ENCODE peak calls at places on chromosome 22, in five cellular contexts. One of them, this sample, is unnamed.

GRCh38 chr22:45478108-45478771 is 24.4 kb upstream of the FBLN1 start:
- DNase-seq in SK-MEL-5: no peak
- DNase-seq in ACHN: no peak
- DNase-seq in IMR-90: peak; percentile 96
- DNase-seq in posterior cingulate gyrus: no peak
- DNase-seq in this sample: no peak

GRCh38 chr22:36991220-36991619 is 28.0 kb downstream of the TST start:
- DNase-seq in SK-MEL-5: no peak
- DNase-seq in ACHN: no peak
- DNase-seq in IMR-90: no peak
- DNase-seq in posterior cingulate gyrus: no peak
- DNase-seq in this sample: no peak

GRCh38 chr22:45008853-45009751 is 703 bp downstream of the PHF21B start:
- DNase-seq in SK-MEL-5: no peak
- DNase-seq in ACHN: peak; percentile 16
- DNase-seq in IMR-90: no peak
- DNase-seq in posterior cingulate gyrus: no peak
- DNase-seq in this sample: peak; percentile 47

GRCh38 chr22:17829691-17830040 is 55.4 kb upstream of the BID start:
- DNase-seq in SK-MEL-5: no peak
- DNase-seq in ACHN: no peak
- DNase-seq in IMR-90: peak; percentile 22
- DNase-seq in posterior cingulate gyrus: no peak
- DNase-seq in this sample: no peak

GRCh38 chr22:27241430-27242110 is 560.0 kb downstream of the MN1 start:
- DNase-seq in SK-MEL-5: no peak
- DNase-seq in ACHN: peak; percentile 43
- DNase-seq in IMR-90: no peak
- DNase-seq in posterior cingulate gyrus: peak; percentile 53
- DNase-seq in this sample: peak; percentile 62

GRCh38 chr22:27422442-27422841 is 379.1 kb downstream of the MN1 start:
- DNase-seq in SK-MEL-5: no peak
- DNase-seq in ACHN: no peak
- DNase-seq in IMR-90: no peak
- DNase-seq in posterior cingulate gyrus: no peak
- DNase-seq in this sample: no peak

GRCh38 chr22:24465975-24466374 is 29.2 kb upstream of the UPB1 start:
- DNase-seq in SK-MEL-5: no peak
- DNase-seq in ACHN: no peak
- DNase-seq in IMR-90: no peak
- DNase-seq in posterior cingulate gyrus: no peak
- DNase-seq in this sample: no peak

GRCh38 chr22:50148166-50148500 is 22.4 kb upstream of the PANX2 start:
- DNase-seq in SK-MEL-5: no peak
- DNase-seq in ACHN: no peak
- DNase-seq in IMR-90: no peak
- DNase-seq in posterior cingulate gyrus: no peak
- DNase-seq in this sample: no peak

GRCh38 chr22:25146906-25147754 is 52.5 kb upstream of the CRYBB3 start:
- DNase-seq in SK-MEL-5: no peak
- DNase-seq in ACHN: no peak
- DNase-seq in IMR-90: no peak
- DNase-seq in posterior cingulate gyrus: no peak
- DNase-seq in this sample: no peak

GRCh38 chr22:39622881-39623367 is 52.4 kb downstream of the CACNA1I start:
- DNase-seq in SK-MEL-5: peak; percentile 75
- DNase-seq in ACHN: peak; percentile 22
- DNase-seq in IMR-90: peak; percentile 9
- DNase-seq in posterior cingulate gyrus: no peak
- DNase-seq in this sample: peak; percentile 33

GRCh38 chr22:49780281-49780991 is 47.2 kb downstream of the BRD1 start:
- DNase-seq in SK-MEL-5: no peak
- DNase-seq in ACHN: no peak
- DNase-seq in IMR-90: no peak
- DNase-seq in posterior cingulate gyrus: peak; percentile 54
- DNase-seq in this sample: peak; percentile 64

GRCh38 chr22:45911601-45912271 is 65.2 kb downstream of the WNT7B start:
- DNase-seq in SK-MEL-5: no peak
- DNase-seq in ACHN: no peak
- DNase-seq in IMR-90: no peak
- DNase-seq in posterior cingulate gyrus: no peak
- DNase-seq in this sample: no peak

GRCh38 chr22:20027966-20028854 is 7.3 kb downstream of the TANGO2 start:
- DNase-seq in SK-MEL-5: peak; percentile 52
- DNase-seq in ACHN: peak; percentile 20
- DNase-seq in IMR-90: no peak
- DNase-seq in posterior cingulate gyrus: no peak
- DNase-seq in this sample: peak; percentile 1

GRCh38 chr22:35477911-35478582 is 62.6 kb upstream of the RASD2 start:
- DNase-seq in SK-MEL-5: peak; percentile 48
- DNase-seq in ACHN: peak; percentile 84
- DNase-seq in IMR-90: peak; percentile 91
- DNase-seq in posterior cingulate gyrus: no peak
- DNase-seq in this sample: no peak

GRCh38 chr22:32177221-32177765 is 18.2 kb upstream of the C22orf42 start:
- DNase-seq in SK-MEL-5: no peak
- DNase-seq in ACHN: no peak
- DNase-seq in IMR-90: no peak
- DNase-seq in posterior cingulate gyrus: no peak
- DNase-seq in this sample: no peak

GRCh38 chr22:44617828-44618227 is 84.2 kb upstream of the PRR5 start:
- DNase-seq in SK-MEL-5: no peak
- DNase-seq in ACHN: no peak
- DNase-seq in IMR-90: no peak
- DNase-seq in posterior cingulate gyrus: no peak
- DNase-seq in this sample: no peak

GRCh38 chr22:40024201-40025061 is 29.7 kb downstream of the FAM83F start:
- DNase-seq in SK-MEL-5: peak; percentile 82
- DNase-seq in ACHN: peak; percentile 62
- DNase-seq in IMR-90: peak; percentile 51
- DNase-seq in posterior cingulate gyrus: peak; percentile 73
- DNase-seq in this sample: peak; percentile 78

GRCh38 chr22:20009582-20010306 is 6.9 kb downstream of the ARVCF start:
- DNase-seq in SK-MEL-5: no peak
- DNase-seq in ACHN: no peak
- DNase-seq in IMR-90: no peak
- DNase-seq in posterior cingulate gyrus: no peak
- DNase-seq in this sample: no peak

GRCh38 chr22:41620646-41621098 is at the start of gene DESI1:
- DNase-seq in SK-MEL-5: no peak
- DNase-seq in ACHN: peak; percentile 51
- DNase-seq in IMR-90: no peak
- DNase-seq in posterior cingulate gyrus: no peak
- DNase-seq in this sample: peak; percentile 47

GRCh38 chr22:36162127-36163034 is 1.8 kb upstream of the APOL3 start:
- DNase-seq in SK-MEL-5: no peak
- DNase-seq in ACHN: no peak
- DNase-seq in IMR-90: no peak
- DNase-seq in posterior cingulate gyrus: no peak
- DNase-seq in this sample: no peak

GRCh38 chr22:37627545-37627944 is 11.9 kb upstream of the SH3BP1 start:
- DNase-seq in SK-MEL-5: no peak
- DNase-seq in ACHN: no peak
- DNase-seq in IMR-90: no peak
- DNase-seq in posterior cingulate gyrus: no peak
- DNase-seq in this sample: peak; percentile 74

GRCh38 chr22:45096256-45096907 is 67.3 kb upstream of the NUP50 start:
- DNase-seq in SK-MEL-5: peak; percentile 90
- DNase-seq in ACHN: peak; percentile 58
- DNase-seq in IMR-90: peak; percentile 58
- DNase-seq in posterior cingulate gyrus: peak; percentile 36
- DNase-seq in this sample: peak; percentile 80

GRCh38 chr22:27491888-27492287 is 309.7 kb downstream of the MN1 start:
- DNase-seq in SK-MEL-5: no peak
- DNase-seq in ACHN: no peak
- DNase-seq in IMR-90: no peak
- DNase-seq in posterior cingulate gyrus: no peak
- DNase-seq in this sample: no peak

GRCh38 chr22:32244547-32244946 is 10.6 kb downstream of the SLC5A4 start:
- DNase-seq in SK-MEL-5: no peak
- DNase-seq in ACHN: no peak
- DNase-seq in IMR-90: no peak
- DNase-seq in posterior cingulate gyrus: no peak
- DNase-seq in this sample: no peak

GRCh38 chr22:26554956-26555355 is 35.0 kb downstream of the TPST2 start:
- DNase-seq in SK-MEL-5: no peak
- DNase-seq in ACHN: no peak
- DNase-seq in IMR-90: no peak
- DNase-seq in posterior cingulate gyrus: no peak
- DNase-seq in this sample: no peak

GRCh38 chr22:35648066-35649025 is at the start of gene APOL6:
- DNase-seq in SK-MEL-5: peak; percentile 70
- DNase-seq in ACHN: peak; percentile 76
- DNase-seq in IMR-90: peak; percentile 76
- DNase-seq in posterior cingulate gyrus: no peak
- DNase-seq in this sample: peak; percentile 57

GRCh38 chr22:36010913-36011312 is 17.7 kb downstream of the RBFOX2 start:
- DNase-seq in SK-MEL-5: no peak
- DNase-seq in ACHN: peak; percentile 20
- DNase-seq in IMR-90: peak; percentile 92
- DNase-seq in posterior cingulate gyrus: no peak
- DNase-seq in this sample: no peak

GRCh38 chr22:38761202-38762162 is 5.7 kb upstream of the SUN2 start:
- DNase-seq in SK-MEL-5: no peak
- DNase-seq in ACHN: no peak
- DNase-seq in IMR-90: no peak
- DNase-seq in posterior cingulate gyrus: no peak
- DNase-seq in this sample: no peak

GRCh38 chr22:33049125-33049729 is 9.0 kb downstream of the SYN3 start:
- DNase-seq in SK-MEL-5: peak; percentile 84
- DNase-seq in ACHN: peak; percentile 52
- DNase-seq in IMR-90: peak; percentile 67
- DNase-seq in posterior cingulate gyrus: peak; percentile 71
- DNase-seq in this sample: peak; percentile 90